ENCODE peak calls at places on chromosomes 5 and 9, in seven cellular contexts. E is upper lobe of left lung, Y is astrocyte of the cerebellum, J is GM12865, O is RWPE1, T is cardiac muscle cell, S is neural progenitor cell. K is an unnamed sample.

GRCh38 chr5:87311400-87312279 is 44.0 kb downstream of the RASA1 start:
- DNase-seq in E (no peak), Y (no peak), J (no peak), O (no peak), T (no peak), S (no peak), K (no peak)

GRCh38 chr5:176533390-176533789 is 3.8 kb downstream of the RNF44 start:
- DNase-seq in E (no peak), Y (no peak), J (no peak), O (no peak), T (no peak), S (no peak), K (no peak)

GRCh38 chr5:10030219-10030831 is 219.4 kb downstream of the ATPSCKMT start:
- DNase-seq in E (no peak), Y (peak), J (peak), O (no peak), T (peak), S (peak), K (no peak)

GRCh38 chr5:148374693-148375360 is 8.9 kb upstream of the FBXO38 start:
- DNase-seq in E (no peak), Y (peak), J (peak), O (peak), T (peak), S (peak), K (no peak)

GRCh38 chr5:15787676-15788075 is 287.7 kb downstream of the FBXL7 start:
- DNase-seq in E (no peak), Y (no peak), J (no peak), O (no peak), T (no peak), S (no peak), K (no peak)

GRCh38 chr9:126663661-126664072 is 49.9 kb downstream of the LMX1B start:
- DNase-seq in E (no peak), Y (no peak), J (no peak), O (no peak), T (no peak), S (no peak), K (no peak)

GRCh38 chr5:65760504-65761275 is 38.7 kb downstream of the NLN start:
- DNase-seq in E (no peak), Y (peak), J (peak), O (peak), T (peak), S (no peak), K (no peak)

GRCh38 chr9:101465330-101465915 is 29.8 kb upstream of the ALDOB start:
- DNase-seq in E (no peak), Y (no peak), J (peak), O (peak), T (peak), S (peak), K (no peak)

GRCh38 chr5:143051244-143052058 is 281.3 kb downstream of the ARHGAP26 start:
- DNase-seq in E (no peak), Y (peak), J (peak), O (peak), T (peak), S (no peak), K (no peak)

GRCh38 chr5:159704160-159704559 is 212.1 kb upstream of the ADRA1B start:
- DNase-seq in E (no peak), Y (no peak), J (no peak), O (no peak), T (peak), S (no peak), K (no peak)

GRCh38 chr5:132822650-132823480 is 7.6 kb downstream of the SHROOM1 start:
- DNase-seq in E (peak), Y (no peak), J (peak), O (no peak), T (peak), S (peak), K (no peak)

GRCh38 chr9:130635721-130636647 is 28.4 kb upstream of the PRDM12 start:
- DNase-seq in E (no peak), Y (no peak), J (no peak), O (no peak), T (no peak), S (no peak), K (no peak)

GRCh38 chr5:180806351-180807011 is 3.9 kb upstream of the MGAT1 start:
- DNase-seq in E (no peak), Y (no peak), J (no peak), O (no peak), T (no peak), S (no peak), K (no peak)

GRCh38 chr5:142013734-142014495 is 1.1 kb upstream of the GNPDA1 start:
- DNase-seq in E (peak), Y (no peak), J (no peak), O (no peak), T (peak), S (no peak), K (no peak)

GRCh38 chr9:7239708-7240107 is 481.9 kb downstream of the KDM4C start:
- DNase-seq in E (no peak), Y (no peak), J (no peak), O (no peak), T (no peak), S (peak), K (no peak)

GRCh38 chr5:173625686-173626500 is 9.4 kb upstream of the BOD1 start:
- DNase-seq in E (no peak), Y (no peak), J (peak), O (no peak), T (no peak), S (no peak), K (no peak)
- TF ChIP-seq CTCF in E (no peak), Y (no peak), J (peak), O (no peak), T (no peak), S (no peak), K (no peak)

GRCh38 chr5:155850411-155850810 is 476.6 kb upstream of the SGCD start:
- DNase-seq in E (no peak), Y (no peak), J (no peak), O (no peak), T (no peak), S (no peak), K (no peak)
- TF ChIP-seq CTCF in E (no peak), Y (no peak), J (no peak), O (no peak), T (no peak), S (no peak), K (no peak)

GRCh38 chr5:173640166-173640804 is 23.8 kb upstream of the BOD1 start:
- DNase-seq in E (no peak), Y (no peak), J (no peak), O (no peak), T (no peak), S (no peak), K (no peak)
- TF ChIP-seq CTCF in E (no peak), Y (no peak), J (no peak), O (no peak), T (no peak), S (no peak), K (no peak)

DNA sequence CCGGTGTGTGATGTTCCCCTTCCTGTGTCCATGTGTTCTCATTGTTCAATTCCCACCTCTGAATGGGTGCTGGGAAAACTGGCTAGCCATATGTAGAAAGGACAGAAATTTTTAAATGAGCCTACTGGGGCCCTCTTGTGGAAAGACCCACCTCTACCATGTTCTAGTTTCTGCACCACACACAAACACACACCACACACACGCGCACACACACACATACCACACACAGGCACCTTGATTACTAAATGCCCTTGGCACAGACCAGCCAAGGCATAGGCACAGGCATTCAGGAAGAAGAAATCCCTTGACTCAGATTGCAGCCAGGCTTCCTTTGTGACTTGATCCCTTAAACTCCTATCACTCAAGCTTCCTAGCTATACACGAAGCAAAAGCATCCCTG is 60.5 kb downstream of the SIL1 start:
- DNase-seq in E (no peak), Y (no peak), J (peak), O (no peak), T (peak), S (peak), K (no peak)
- TF ChIP-seq CTCF in E (peak), Y (peak), J (peak), O (no peak), T (peak), S (peak), K (no peak)

DNA sequence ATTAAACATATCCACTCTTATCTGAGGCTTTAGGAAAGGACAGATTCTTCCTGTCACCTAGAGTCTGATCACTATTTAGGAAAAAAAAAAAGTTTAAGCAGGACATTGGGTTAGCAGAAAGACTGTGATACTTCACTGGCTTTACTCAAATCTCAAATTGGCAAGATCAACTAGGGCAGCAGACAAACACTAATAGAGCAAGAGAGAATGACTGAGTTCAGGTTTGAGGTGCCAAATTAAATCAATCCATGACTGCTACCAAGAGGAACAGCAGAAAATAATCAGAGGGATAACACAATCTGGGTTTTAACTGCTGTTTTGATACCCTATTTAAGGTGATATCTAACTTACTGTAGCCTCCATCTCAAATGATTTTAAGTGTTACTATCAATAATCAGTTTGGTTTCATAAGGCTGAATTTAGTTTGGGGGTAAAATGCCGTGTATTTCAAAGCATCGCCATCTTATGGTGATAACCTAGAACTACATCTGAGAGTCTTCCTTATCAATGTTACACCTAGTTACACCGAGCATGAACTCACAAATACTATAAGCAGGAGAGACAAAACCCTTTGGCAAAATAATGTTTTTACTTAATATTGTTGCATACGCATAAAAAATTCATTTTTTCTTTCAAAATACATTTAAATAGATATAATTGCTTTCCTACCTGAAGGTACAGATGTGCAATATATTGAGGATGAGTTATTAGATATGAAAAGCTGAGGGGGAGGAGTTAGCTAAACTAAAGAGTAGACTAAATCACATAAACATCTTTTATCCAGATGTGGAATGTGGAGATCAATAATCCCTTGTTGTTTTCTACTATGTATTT is 286.4 kb upstream of the CDH12 start:
- DNase-seq in E (no peak), Y (no peak), J (peak), O (peak), T (peak), S (peak), K (no peak)
- TF ChIP-seq CTCF in E (peak), Y (no peak), J (no peak), O (peak), T (no peak), S (peak), K (no peak)

DNA sequence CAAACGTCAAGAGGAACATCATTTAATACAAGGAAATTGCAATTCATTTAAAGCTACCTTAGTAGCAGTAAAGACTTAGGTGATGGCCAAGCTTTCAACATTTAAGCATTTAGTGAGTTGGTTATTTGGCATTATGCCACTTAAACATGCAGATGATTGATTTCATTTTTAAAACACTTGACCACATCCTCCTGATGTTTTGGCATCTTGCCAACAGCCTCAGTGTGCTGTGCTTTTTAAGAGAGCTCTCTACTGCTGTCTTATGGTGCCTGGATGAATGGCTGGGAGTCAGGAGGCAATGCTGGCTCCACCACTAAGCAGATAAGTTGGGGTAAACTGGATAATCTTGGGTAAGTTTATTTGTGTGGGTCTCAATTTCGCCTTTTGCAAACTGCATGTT is 364.5 kb downstream of the MAN2A1 start:
- DNase-seq in E (no peak), Y (peak), J (peak), O (peak), T (peak), S (peak), K (no peak)
- TF ChIP-seq CTCF in E (no peak), Y (peak), J (peak), O (peak), T (peak), S (peak), K (no peak)

GRCh38 chr9:137550958-137551655 is 572 bp upstream of the MRPL41 start:
- DNase-seq in E (no peak), Y (peak), J (no peak), O (no peak), T (no peak), S (peak), K (no peak)
- TF ChIP-seq CTCF in E (peak), Y (peak), J (peak), O (peak), T (peak), S (peak), K (no peak)

GRCh38 chr9:136615631-136616306 is 46.9 kb upstream of the EGFL7 start:
- DNase-seq in E (no peak), Y (no peak), J (no peak), O (no peak), T (no peak), S (no peak), K (no peak)
- TF ChIP-seq CTCF in E (no peak), Y (no peak), J (no peak), O (no peak), T (no peak), S (no peak), K (no peak)

K was measured in activated B cell treated with CpG ODN at 0.5 μM for 24 hours.